ENCODE peak calls at places on chromosomes 5 and 9, in eight cellular contexts. C is heart left ventricle, O is breast epithelium, K is cardiac muscle cell, L is PC-9, P is left ventricle myocardium inferior, Y is upper lobe of right lung, M is mucosa of descending colon. F is an unnamed sample. For H3K4me1, the result is how much of the 10 kb centered on the place peaks cover.

GRCh38 chr5:116154252-116154651 is 69.4 kb downstream of the COMMD10 start:
- DNase-seq in P (no peak), O (no peak), Y (no peak), M (no peak), C (no peak), K (no peak), L (no peak), F (no peak)

GRCh38 chr9:4055055-4055454 is 244.8 kb downstream of the GLIS3 start:
- DNase-seq in K (no peak), Y (no peak), P (no peak), M (no peak), L (no peak), O (no peak), C (no peak), F (no peak)

GRCh38 chr9:100352201-100352726 is 478 bp downstream of the TEX10 start:
- DNase-seq in P (peak), M (peak), L (no peak), C (peak), O (peak), K (peak), Y (peak), F (no peak)

GRCh38 chr5:160033546-160034252 is 24.8 kb downstream of the TTC1 start:
- DNase-seq in O (no peak), P (no peak), K (no peak), C (no peak), M (no peak), L (no peak), Y (no peak), F (no peak)

GRCh38 chr9:136246849-136247550 is 1.4 kb upstream of the QSOX2 start:
- DNase-seq in O (no peak), P (no peak), Y (no peak), C (no peak), K (no peak), L (no peak), M (no peak), F (no peak)

GRCh38 chr5:94268226-94268625 is 350.2 kb downstream of the KIAA0825 start:
- DNase-seq in M (no peak), K (no peak), O (no peak), L (no peak), C (no peak), P (no peak), Y (no peak), F (no peak)

GRCh38 chr5:177982072-177982727 is 13.8 kb downstream of the PROP1 start:
- DNase-seq in P (no peak), L (no peak), Y (peak), M (peak), O (no peak), C (no peak), K (peak), F (no peak)

GRCh38 chr9:127059030-127059429 is 63.4 kb downstream of the ANGPTL2 start:
- DNase-seq in M (no peak), K (no peak), Y (no peak), P (no peak), O (no peak), C (no peak), L (no peak), F (no peak)

GRCh38 chr5:50733737-50734136 is 67.3 kb downstream of the PARP8 start:
- DNase-seq in K (no peak), Y (no peak), P (no peak), C (no peak), L (no peak), O (no peak), M (no peak), F (no peak)

GRCh38 chr9:133187561-133188005 is 21.5 kb downstream of the OBP2B start:
- DNase-seq in L (no peak), M (no peak), Y (peak), C (no peak), O (no peak), K (no peak), P (no peak), F (peak)

GRCh38 chr9:135010363-135010860 is 77.1 kb upstream of the OLFM1 start:
- DNase-seq in M (no peak), Y (peak), L (no peak), K (no peak), O (no peak), C (no peak), P (no peak), F (peak)

GRCh38 chr9:81825831-81826540 is 102.2 kb upstream of the SPATA31D4 start:
- DNase-seq in K (no peak), O (no peak), Y (no peak), P (no peak), C (no peak), M (no peak), L (peak), F (no peak)

GRCh38 chr9:122205176-122205575 is 23.6 kb downstream of the LHX6 start:
- DNase-seq in K (no peak), P (no peak), Y (no peak), C (peak), M (no peak), L (no peak), O (no peak), F (peak)

GRCh38 chr5:11650936-11651335 is 253.3 kb downstream of the CTNND2 start:
- DNase-seq in C (no peak), L (no peak), M (no peak), O (no peak), P (no peak), K (no peak), Y (no peak), F (no peak)

GRCh38 chr9:106869458-106869857 is 6.5 kb downstream of the ZNF462 start:
- DNase-seq in M (peak), C (no peak), K (no peak), Y (no peak), L (no peak), P (no peak), O (peak), F (no peak)
- H3K4me1 ChIP-seq in M (under half), C (half or more), K (under half), Y (under half), L (under half), P (half or more), O (under half), F (under half)

DNA sequence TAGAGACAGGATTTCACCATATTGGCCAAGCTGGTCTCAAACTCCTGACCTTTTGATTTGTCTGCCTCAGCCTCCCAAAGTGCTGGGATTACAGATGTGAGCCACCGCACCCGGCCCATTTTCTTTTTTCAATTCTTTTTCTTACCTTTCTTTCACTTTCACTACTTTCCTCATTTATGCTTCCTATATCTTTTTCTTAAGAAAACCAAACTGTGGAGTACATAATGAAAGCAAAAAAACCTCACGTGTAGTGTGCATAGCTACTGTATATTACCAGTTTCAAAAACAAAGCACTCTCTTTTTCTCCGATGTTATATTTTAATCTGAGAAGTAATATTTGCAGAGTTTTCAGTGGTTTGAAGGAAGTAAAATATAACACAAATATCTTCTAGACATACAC is 8.0 kb upstream of the CAST start:
- DNase-seq in P (no peak), L (no peak), C (no peak), K (no peak), Y (no peak), O (no peak), M (no peak), F (no peak)
- H3K4me1 ChIP-seq in P (under half), L (half or more), C (under half), K (under half), Y (under half), O (under half), M (under half), F (under half)

DNA sequence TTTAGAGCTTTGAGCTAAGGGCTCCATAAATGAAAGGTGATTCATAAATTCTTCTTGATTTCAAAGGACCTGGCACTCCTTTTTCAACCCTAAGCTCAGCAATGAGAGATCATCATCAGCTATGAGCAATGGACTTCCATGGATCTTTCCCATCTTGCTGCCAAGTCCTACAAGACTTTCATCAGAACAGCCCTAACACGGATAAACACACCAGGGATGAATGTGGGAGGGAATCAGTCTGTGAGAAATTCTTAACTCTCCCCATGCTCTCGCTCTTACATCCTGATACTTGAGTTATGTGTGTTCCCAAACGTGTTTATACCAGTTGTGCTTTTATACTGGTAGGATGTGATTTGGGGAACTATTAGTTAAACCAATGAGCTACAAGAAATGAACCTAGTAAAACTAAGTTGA is 5.4 kb upstream of the RPL26L1 start:
- DNase-seq in M (no peak), O (no peak), Y (no peak), C (no peak), P (no peak), K (no peak), L (no peak), F (no peak)
- H3K4me1 ChIP-seq in M (under half), O (under half), Y (under half), C (under half), P (under half), K (under half), L (under half), F (under half)

GRCh38 chr5:39171647-39172046 is 47.7 kb downstream of the FYB1 start:
- DNase-seq in L (no peak), O (no peak), M (no peak), P (no peak), K (no peak), C (no peak), Y (no peak), F (no peak)
- H3K4me1 ChIP-seq in L (under half), O (under half), M (under half), P (under half), K (under half), C (under half), Y (under half), F (under half)